ENCODE peak calls at places on chromosomes 12 and 14, in four cellular contexts. One of them, this sample, is unnamed.

GRCh38 chr12:44847888-44848770 is 28.0 kb downstream of the NELL2 start:
- DNase-seq in WTC11: no peak
- DNase-seq in A549: no peak
- DNase-seq in HepG2: no peak
- DNase-seq in this sample: no peak

GRCh38 chr14:26204954-26205479 is 392.8 kb downstream of the NOVA1 start:
- DNase-seq in WTC11: peak
- DNase-seq in A549: no peak
- DNase-seq in HepG2: no peak
- DNase-seq in this sample: no peak

GRCh38 chr14:95695913-95696312 is 9.7 kb downstream of the TCL1B start:
- DNase-seq in WTC11: no peak
- DNase-seq in A549: no peak
- DNase-seq in HepG2: no peak
- DNase-seq in this sample: no peak

GRCh38 chr12:127145929-127146789 is 1120.8 kb upstream of the TMEM132C start:
- DNase-seq in WTC11: no peak
- DNase-seq in A549: peak
- DNase-seq in HepG2: no peak
- DNase-seq in this sample: peak

GRCh38 chr14:64549805-64550538 is at the start of gene PPP1R36:
- DNase-seq in WTC11: peak
- DNase-seq in A549: no peak
- DNase-seq in HepG2: no peak
- DNase-seq in this sample: no peak

GRCh38 chr12:68231229-68231628 is 5.6 kb upstream of the IL26 start:
- DNase-seq in WTC11: no peak
- DNase-seq in A549: no peak
- DNase-seq in HepG2: no peak
- DNase-seq in this sample: no peak

GRCh38 chr12:49503674-49504180 is 35.1 kb upstream of the KCNH3 start:
- DNase-seq in WTC11: no peak
- DNase-seq in A549: peak
- DNase-seq in HepG2: no peak
- DNase-seq in this sample: no peak

GRCh38 chr14:63273717-63274673 is 44.7 kb downstream of the GPHB5 start:
- DNase-seq in WTC11: no peak
- DNase-seq in A549: no peak
- DNase-seq in HepG2: no peak
- DNase-seq in this sample: no peak

GRCh38 chr14:20799955-20800544 is 2.6 kb downstream of the RNASE1 start:
- DNase-seq in WTC11: no peak
- DNase-seq in A549: no peak
- DNase-seq in HepG2: peak
- DNase-seq in this sample: peak

GRCh38 chr12:92078167-92079053 is 67.2 kb downstream of the BTG1 start:
- DNase-seq in WTC11: no peak
- DNase-seq in A549: peak
- DNase-seq in HepG2: no peak
- DNase-seq in this sample: peak

GRCh38 chr14:50798048-50798421 is 32.9 kb downstream of the NIN start:
- DNase-seq in WTC11: no peak
- DNase-seq in A549: no peak
- DNase-seq in HepG2: no peak
- DNase-seq in this sample: no peak

GRCh38 chr12:84375472-84375871 is 537.1 kb downstream of the SLC6A15 start:
- DNase-seq in WTC11: no peak
- DNase-seq in A549: no peak
- DNase-seq in HepG2: no peak
- DNase-seq in this sample: no peak

GRCh38 chr14:24789277-24789832 is 155.4 kb upstream of the GZMB start:
- DNase-seq in WTC11: no peak
- DNase-seq in A549: no peak
- DNase-seq in HepG2: no peak
- DNase-seq in this sample: no peak

GRCh38 chr14:31283568-31284252 is 76.1 kb upstream of the HECTD1 start:
- DNase-seq in WTC11: no peak
- DNase-seq in A549: no peak
- DNase-seq in HepG2: no peak
- DNase-seq in this sample: no peak

GRCh38 chr14:46377305-46377704 is 274.3 kb downstream of the RPL10L start:
- DNase-seq in WTC11: no peak
- DNase-seq in A549: no peak
- DNase-seq in HepG2: no peak
- DNase-seq in this sample: no peak

GRCh38 chr12:73659802-73660201 is 877.8 kb upstream of the ATXN7L3B start:
- DNase-seq in WTC11: no peak
- DNase-seq in A549: no peak
- DNase-seq in HepG2: no peak
- DNase-seq in this sample: no peak

GRCh38 chr12:27331299-27331926 is 1.2 kb upstream of the BMAL2 start:
- DNase-seq in WTC11: no peak
- DNase-seq in A549: peak
- DNase-seq in HepG2: peak
- DNase-seq in this sample: peak

GRCh38 chr12:53058674-53059433 is 9.0 kb downstream of the TNS2 start:
- DNase-seq in WTC11: no peak
- DNase-seq in A549: no peak
- DNase-seq in HepG2: no peak
- DNase-seq in this sample: no peak

GRCh38 chr14:60815371-60815770 is 80.8 kb downstream of the MNAT1 start:
- DNase-seq in WTC11: no peak
- DNase-seq in A549: no peak
- DNase-seq in HepG2: peak
- DNase-seq in this sample: no peak

DNA sequence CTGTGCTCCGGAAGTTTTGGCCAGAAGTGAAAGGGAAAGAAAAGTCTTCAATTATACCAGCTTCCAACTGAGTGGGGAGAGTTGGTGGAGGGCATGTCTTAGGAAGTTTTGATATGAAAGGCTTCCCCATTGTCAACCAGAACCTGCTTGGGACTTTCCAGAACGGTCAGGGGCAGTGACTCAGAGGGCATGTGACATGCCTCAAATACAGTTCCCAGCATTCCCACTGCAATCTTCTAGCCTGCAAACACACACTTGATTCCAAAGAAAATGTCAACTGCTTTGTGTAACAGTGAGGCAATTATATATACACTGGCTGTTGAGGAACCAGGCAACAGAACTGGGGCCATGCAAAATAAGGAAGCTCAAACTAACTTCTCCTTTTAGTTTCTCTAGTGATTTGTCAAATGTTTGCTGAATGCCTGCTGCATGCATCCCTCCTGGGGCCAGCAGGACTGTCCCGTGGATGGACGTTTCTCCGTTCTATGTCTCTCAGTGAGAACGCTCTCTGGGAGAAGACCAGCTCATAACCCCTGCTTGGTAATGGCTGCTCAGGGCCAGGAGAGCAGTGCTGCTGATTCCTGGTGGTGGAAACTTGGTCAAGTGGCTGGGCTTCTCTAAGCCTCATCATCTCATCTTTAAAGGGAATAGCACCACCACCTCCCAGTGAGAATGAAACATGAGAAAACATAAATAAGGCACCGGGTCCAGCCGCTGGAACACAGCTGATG is 18.3 kb downstream of the SLC25A47 start:
- DNase-seq in WTC11: no peak
- DNase-seq in A549: peak
- DNase-seq in HepG2: no peak
- DNase-seq in this sample: no peak
- TF ChIP-seq HMGXB4 in WTC11: no peak
- TF ChIP-seq HMGXB4 in A549: no peak
- TF ChIP-seq HMGXB4 in HepG2: no peak
- TF ChIP-seq HMGXB4 in this sample: no peak

DNA sequence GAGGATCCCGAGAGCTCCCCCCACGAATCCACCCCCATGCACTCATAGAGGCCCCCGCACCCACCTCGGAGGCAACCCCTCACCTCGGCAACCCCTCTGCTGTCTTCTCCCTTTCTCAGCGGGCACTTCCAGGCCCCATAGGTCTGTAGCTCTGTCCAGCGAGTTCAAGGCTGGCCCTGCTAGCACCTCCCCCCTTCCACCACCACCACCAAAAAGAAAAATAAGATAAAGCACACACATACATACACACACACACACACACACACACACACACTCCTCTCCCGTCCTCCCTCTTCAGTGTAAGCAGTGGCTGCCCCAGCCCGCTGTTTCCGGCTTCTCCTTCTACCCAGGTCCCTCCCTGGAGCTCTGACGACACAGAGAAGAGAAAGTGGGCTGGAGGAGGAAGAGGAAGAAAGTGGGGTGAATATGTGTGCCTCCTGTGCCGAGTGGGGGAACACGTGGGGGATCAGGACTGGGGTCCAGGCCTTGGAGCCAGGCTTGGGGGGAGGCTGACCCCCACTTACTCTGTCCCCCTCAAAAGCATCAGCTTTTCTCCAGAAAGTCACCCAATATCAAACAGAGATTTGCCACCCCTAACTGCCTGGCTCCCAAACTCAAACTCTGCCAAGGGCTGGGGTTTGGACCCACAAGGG is at the start of gene STAT6:
- DNase-seq in WTC11: peak
- DNase-seq in A549: peak
- DNase-seq in HepG2: peak
- DNase-seq in this sample: peak
- TF ChIP-seq HMGXB4 in WTC11: no peak
- TF ChIP-seq HMGXB4 in A549: no peak
- TF ChIP-seq HMGXB4 in HepG2: no peak
- TF ChIP-seq HMGXB4 in this sample: no peak

GRCh38 chr14:68444449-68445168 is 348.3 kb downstream of the ZFP36L1 start:
- DNase-seq in WTC11: no peak
- DNase-seq in A549: no peak
- DNase-seq in HepG2: peak
- DNase-seq in this sample: no peak
- TF ChIP-seq HMGXB4 in WTC11: no peak
- TF ChIP-seq HMGXB4 in A549: no peak
- TF ChIP-seq HMGXB4 in HepG2: no peak
- TF ChIP-seq HMGXB4 in this sample: no peak

DNA sequence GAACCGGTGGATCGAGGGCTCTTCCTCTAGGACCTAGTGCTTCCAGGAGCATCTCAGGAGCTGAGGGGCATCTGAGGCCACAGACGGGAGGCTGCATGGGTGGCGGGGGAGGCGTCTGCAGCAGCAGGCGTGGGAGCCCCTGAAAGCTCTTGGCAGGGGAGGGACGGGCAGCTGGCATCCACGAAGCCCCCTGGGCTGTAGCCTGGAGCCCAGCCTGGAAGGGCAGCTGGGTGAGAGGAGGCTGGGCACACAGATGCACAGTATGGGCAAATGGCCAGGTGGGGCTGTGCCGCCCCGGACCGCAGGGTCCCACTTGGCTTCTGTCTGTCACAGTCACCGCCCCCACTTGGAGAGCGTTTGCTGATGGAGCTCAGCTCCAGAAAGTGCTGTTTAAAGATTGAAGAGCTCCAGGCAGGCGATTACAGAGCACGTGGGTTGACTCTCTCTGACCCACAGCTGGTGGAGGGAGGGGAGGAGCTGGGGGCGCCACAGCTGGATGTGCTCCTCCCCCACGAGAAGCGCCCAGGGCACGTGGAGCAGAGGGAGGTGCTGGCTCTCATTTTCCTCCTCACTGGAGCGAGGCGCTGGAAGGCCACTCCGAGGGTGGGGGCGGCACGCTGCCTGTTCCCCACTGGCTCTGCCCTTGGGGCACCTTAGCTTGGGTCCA is 155.0 kb upstream of the C14orf180 start:
- DNase-seq in WTC11: no peak
- DNase-seq in A549: no peak
- DNase-seq in HepG2: no peak
- DNase-seq in this sample: no peak
- TF ChIP-seq HMGXB4 in WTC11: no peak
- TF ChIP-seq HMGXB4 in A549: no peak
- TF ChIP-seq HMGXB4 in HepG2: no peak
- TF ChIP-seq HMGXB4 in this sample: no peak

DNA sequence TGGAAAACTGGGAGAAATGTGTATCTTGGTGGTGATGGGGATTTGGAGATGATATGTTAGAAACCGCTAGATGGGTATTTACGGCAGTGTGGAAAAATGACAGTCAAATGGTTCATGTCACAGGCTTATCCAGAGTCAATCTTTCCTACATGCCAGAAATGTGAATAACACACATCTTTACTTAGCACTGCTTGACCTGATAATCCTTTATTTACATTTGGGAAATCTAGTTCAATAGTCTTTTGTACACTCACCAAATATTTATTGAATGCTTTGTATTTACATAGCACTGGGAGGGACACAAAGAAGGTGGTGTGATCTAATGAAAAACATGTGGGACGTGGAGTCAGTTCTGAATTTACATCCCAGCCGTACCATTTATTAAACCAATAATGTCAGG is 208.2 kb downstream of the DIO2 start:
- DNase-seq in WTC11: no peak
- DNase-seq in A549: no peak
- DNase-seq in HepG2: peak
- DNase-seq in this sample: no peak
- TF ChIP-seq HMGXB4 in WTC11: no peak
- TF ChIP-seq HMGXB4 in A549: no peak
- TF ChIP-seq HMGXB4 in HepG2: no peak
- TF ChIP-seq HMGXB4 in this sample: no peak

GRCh38 chr14:59769586-59769985 is 101.0 kb downstream of the RTN1 start:
- DNase-seq in WTC11: no peak
- DNase-seq in A549: no peak
- DNase-seq in HepG2: no peak
- DNase-seq in this sample: no peak

GRCh38 chr14:59772252-59772651 is 98.3 kb downstream of the RTN1 start:
- DNase-seq in WTC11: no peak
- DNase-seq in A549: no peak
- DNase-seq in HepG2: no peak
- DNase-seq in this sample: no peak

GRCh38 chr14:59776468-59776867 is 94.1 kb downstream of the RTN1 start:
- DNase-seq in WTC11: no peak
- DNase-seq in A549: no peak
- DNase-seq in HepG2: no peak
- DNase-seq in this sample: no peak

GRCh38 chr14:59768855-59769254 is 101.7 kb downstream of the RTN1 start:
- DNase-seq in WTC11: no peak
- DNase-seq in A549: no peak
- DNase-seq in HepG2: no peak
- DNase-seq in this sample: no peak

GRCh38 chr14:59771577-59771976 is 99.0 kb downstream of the RTN1 start:
- DNase-seq in WTC11: no peak
- DNase-seq in A549: no peak
- DNase-seq in HepG2: no peak
- DNase-seq in this sample: no peak
- TF ChIP-seq HMGXB4 in WTC11: no peak
- TF ChIP-seq HMGXB4 in A549: no peak
- TF ChIP-seq HMGXB4 in HepG2: no peak
- TF ChIP-seq HMGXB4 in this sample: no peak

GRCh38 chr14:69274321-69274720 is 14.4 kb downstream of the GALNT16 start:
- DNase-seq in WTC11: no peak
- DNase-seq in A549: no peak
- DNase-seq in HepG2: no peak
- DNase-seq in this sample: no peak
- TF ChIP-seq HMGXB4 in WTC11: no peak
- TF ChIP-seq HMGXB4 in A549: no peak
- TF ChIP-seq HMGXB4 in HepG2: no peak
- TF ChIP-seq HMGXB4 in this sample: no peak